ENCODE peak calls at places on chromosome 7, in five cellular contexts. P is lower lobe of right lung, K is HepG2, M is ovary, G is pancreas. S is an unnamed sample.

GRCh38 chr7:53744361-53744760 is 708.9 kb downstream of the POM121L12 start:
- DNase-seq in P (no peak), K (no peak), M (no peak), G (no peak), S (no peak)

GRCh38 chr7:91242097-91242846 is 22.0 kb upstream of the FZD1 start:
- DNase-seq in P (no peak), K (no peak), M (no peak), G (no peak), S (no peak)

GRCh38 chr7:73717025-73717807 is 2.3 kb downstream of the STX1A start:
- DNase-seq in P (no peak), K (no peak), M (no peak), G (no peak), S (no peak)

GRCh38 chr7:159032310-159032709 is 112.4 kb downstream of the VIPR2 start:
- DNase-seq in P (no peak), K (no peak), M (peak), G (no peak), S (peak)

GRCh38 chr7:47185839-47186238 is 396.1 kb downstream of the TNS3 start:
- DNase-seq in P (no peak), K (no peak), M (no peak), G (no peak), S (no peak)

GRCh38 chr7:47734949-47735291 is 153.0 kb upstream of the TNS3 start:
- DNase-seq in P (no peak), K (no peak), M (no peak), G (no peak), S (no peak)

GRCh38 chr7:143954163-143954894 is at the start of gene OR2F1:
- DNase-seq in P (no peak), K (no peak), M (no peak), G (no peak), S (no peak)

GRCh38 chr7:47254081-47255006 is 327.6 kb downstream of the TNS3 start:
- DNase-seq in P (peak), K (peak), M (peak), G (peak), S (peak)

GRCh38 chr7:38796636-38797501 is 112.1 kb downstream of the VPS41 start:
- DNase-seq in P (no peak), K (peak), M (peak), G (peak), S (no peak)

GRCh38 chr7:120743128-120743527 is 114.8 kb downstream of the TSPAN12 start:
- DNase-seq in P (no peak), K (no peak), M (no peak), G (no peak), S (no peak)

GRCh38 chr7:28564755-28565374 is 152.5 kb downstream of the CREB5 start:
- DNase-seq in P (no peak), K (no peak), M (no peak), G (no peak), S (no peak)

GRCh38 chr7:18855796-18856195 is 261.6 kb downstream of the TWIST1 start:
- DNase-seq in P (no peak), K (no peak), M (no peak), G (no peak), S (no peak)

GRCh38 chr7:29045258-29046095 is 87.3 kb upstream of the TRIL start:
- DNase-seq in P (no peak), K (no peak), M (no peak), G (no peak), S (no peak)

GRCh38 chr7:131346885-131347592 is 19.4 kb downstream of the MKLN1 start:
- DNase-seq in P (no peak), K (no peak), M (no peak), G (no peak), S (no peak)

GRCh38 chr7:74569501-74570075 is 87.9 kb upstream of the GTF2I start:
- DNase-seq in P (no peak), K (no peak), M (no peak), G (no peak), S (no peak)

GRCh38 chr7:41437257-41438196 is 265.4 kb downstream of the INHBA start:
- DNase-seq in P (no peak), K (no peak), M (no peak), G (no peak), S (no peak)

GRCh38 chr7:69776611-69777010 is 178.3 kb downstream of the AUTS2 start:
- DNase-seq in P (no peak), K (no peak), M (no peak), G (no peak), S (no peak)

GRCh38 chr7:134891262-134892001 is 94.9 kb upstream of the AGBL3 start:
- DNase-seq in P (peak), K (peak), M (peak), G (peak), S (peak)

GRCh38 chr7:73985737-73986141 is 42.2 kb upstream of the ELN start:
- DNase-seq in P (no peak), K (no peak), M (no peak), G (no peak), S (no peak)

GRCh38 chr7:26490631-26491624 is 199.3 kb downstream of the SNX10 start:
- DNase-seq in P (no peak), K (no peak), M (no peak), G (no peak), S (no peak)

GRCh38 chr7:128408709-128409434 is 910 bp downstream of the IMPDH1 start:
- DNase-seq in P (no peak), K (no peak), M (peak), G (no peak), S (no peak)

GRCh38 chr7:2031496-2031895 is 201.2 kb downstream of the MAD1L1 start:
- DNase-seq in P (peak), K (no peak), M (no peak), G (no peak), S (no peak)

GRCh38 chr7:50304158-50304910 is at the start of gene IKZF1:
- DNase-seq in P (peak), K (no peak), M (no peak), G (no peak), S (no peak)

GRCh38 chr7:123241809-123242208 is 42.0 kb upstream of the SLC13A1 start:
- DNase-seq in P (no peak), K (no peak), M (no peak), G (no peak), S (no peak)

GRCh38 chr7:142334236-142334635 is 76.4 kb upstream of the PRSS58 start:
- DNase-seq in P (no peak), K (no peak), M (no peak), G (no peak), S (no peak)

GRCh38 chr7:142337406-142338001 is 79.6 kb upstream of the PRSS58 start:
- DNase-seq in P (no peak), K (no peak), M (no peak), G (no peak), S (no peak)

GRCh38 chr7:142331941-142332340 is 74.1 kb upstream of the PRSS58 start:
- DNase-seq in P (no peak), K (no peak), M (no peak), G (no peak), S (no peak)

GRCh38 chr7:142332421-142332820 is 74.6 kb upstream of the PRSS58 start:
- DNase-seq in P (no peak), K (no peak), M (no peak), G (no peak), S (no peak)

DNA sequence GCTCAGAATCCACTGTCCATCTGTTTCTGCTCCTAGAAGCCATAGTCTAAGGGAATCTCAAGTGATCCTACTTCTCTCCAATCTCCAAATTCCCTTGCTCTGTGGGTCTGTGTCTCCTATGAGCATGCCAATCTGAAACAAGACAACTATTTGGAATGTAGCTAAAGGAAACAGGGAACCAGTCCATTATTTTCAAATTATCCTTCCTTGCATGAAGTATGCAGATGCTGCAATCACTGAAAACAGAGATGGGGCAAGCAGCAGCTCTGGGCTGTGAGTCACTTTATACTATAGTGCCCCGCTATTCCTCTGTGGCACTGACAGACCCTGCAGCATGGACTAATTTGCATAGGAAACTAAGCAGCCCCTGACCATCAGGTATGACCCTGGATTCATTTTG is 76.9 kb upstream of the PRSS58 start:
- DNase-seq in P (no peak), K (no peak), M (no peak), G (no peak), S (no peak)
- H3K27ac ChIP-seq in P (no peak), K (no peak), M (no peak), G (no peak), S (no peak)

GRCh38 chr7:22853674-22854157 is 31.1 kb upstream of the TOMM7 start:
- DNase-seq in P (no peak), K (no peak), M (peak), G (peak), S (no peak)
- TF ChIP-seq CTCF in P (no peak), K (no peak), M (no peak), G (peak), S (peak)

GRCh38 chr7:5636914-5637313 is 144.5 kb downstream of the RNF216 start:
- DNase-seq in P (no peak), K (no peak), M (peak), G (no peak), S (peak)

GRCh38 chr7:5637415-5637814 is 144.0 kb downstream of the RNF216 start:
- DNase-seq in P (no peak), K (no peak), M (no peak), G (no peak), S (no peak)

GRCh38 chr7:5634107-5634950 is 147.1 kb downstream of the RNF216 start:
- DNase-seq in P (no peak), K (no peak), M (peak), G (no peak), S (no peak)

GRCh38 chr7:5635461-5636445 is 145.7 kb downstream of the RNF216 start:
- DNase-seq in P (no peak), K (peak), M (no peak), G (no peak), S (no peak)

DNA sequence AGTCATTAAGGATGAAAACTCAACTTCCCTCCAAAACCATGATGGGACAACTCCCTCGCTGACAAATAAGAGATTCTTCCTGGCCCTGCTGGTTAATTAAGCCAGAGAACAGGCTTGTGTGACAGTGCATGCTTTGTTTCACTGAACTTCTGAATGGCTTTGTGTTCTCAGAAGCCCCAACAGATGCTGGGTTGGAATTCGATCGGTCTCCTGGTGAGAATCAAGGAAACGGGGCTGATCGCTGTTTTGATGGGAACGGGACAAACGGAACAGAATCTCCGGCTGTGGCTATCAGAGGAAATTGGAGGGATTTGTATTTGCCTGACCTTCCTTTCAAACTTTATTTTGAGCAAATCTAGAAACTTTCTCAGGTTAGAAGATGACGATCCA is 145.0 kb downstream of the RNF216 start:
- DNase-seq in P (no peak), K (peak), M (no peak), G (no peak), S (no peak)
- H3K27ac ChIP-seq in P (no peak), K (peak), M (peak), G (peak), S (peak)

DNA sequence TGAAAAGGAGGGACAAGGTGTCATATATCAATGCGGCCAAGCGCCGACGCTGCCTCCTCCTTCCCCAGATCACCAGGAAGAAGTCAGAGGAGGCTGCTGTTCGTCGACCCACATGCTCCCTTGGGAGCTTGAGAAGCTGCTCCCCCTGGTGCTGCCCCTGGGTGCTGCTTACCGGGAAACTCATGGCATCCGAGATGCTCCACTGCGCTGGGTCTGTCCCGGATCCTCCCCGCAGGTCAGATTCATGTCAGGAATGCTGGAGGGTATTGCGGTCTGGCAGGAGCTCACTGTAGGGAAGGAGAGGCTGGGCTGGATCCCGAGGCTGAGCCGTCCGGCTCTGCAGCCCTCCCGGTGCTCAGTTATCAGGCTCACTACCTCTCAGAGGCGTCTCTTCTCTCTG is 123.7 kb upstream of the FAM20C start:
- DNase-seq in P (peak), K (no peak), M (no peak), G (no peak), S (no peak)
- TF ChIP-seq CTCF in P (no peak), K (peak), M (no peak), G (no peak), S (no peak)

GRCh38 chr7:139916717-139917395 is 87.8 kb downstream of the TBXAS1 start:
- DNase-seq in P (no peak), K (no peak), M (no peak), G (no peak), S (no peak)
- H3K27ac ChIP-seq in P (peak), K (no peak), M (no peak), G (no peak), S (peak)